ENCODE peak calls at places on chromosomes 4 and X, in six cellular contexts. Z is NCI-H1436, D is choroid plexus epithelial cell, A is neural progenitor cell, W is body of pancreas, U is EH. Q is an unnamed sample.
A peak's percentile ranks its signal among the peaks of the same experiment; 100 is the strongest.

GRCh38 chr4:13844740-13845139 is 217.2 kb upstream of the BOD1L1 start:
- DNase-seq in Z (no peak), D (peak; percentile 43), A (no peak), W (no peak), U (no peak), Q (no peak)

GRCh38 chr4:168488800-168489404 is 8.0 kb upstream of the PALLD start:
- DNase-seq in Z (no peak), D (no peak), A (no peak), W (no peak), U (no peak), Q (no peak)

GRCh38 chr4:7824218-7824617 is 115.4 kb downstream of the AFAP1 start:
- DNase-seq in Z (no peak), D (peak; percentile 83), A (no peak), W (no peak), U (no peak), Q (no peak)

GRCh38 chrX:95893632-95894031 is 791.0 kb upstream of the DIAPH2 start:
- DNase-seq in Z (no peak), D (peak; percentile 63), A (no peak), W (no peak), U (no peak), Q (peak; percentile 52)

GRCh38 chr4:35772291-35772690 is 472.0 kb downstream of the ARAP2 start:
- DNase-seq in Z (no peak), D (no peak), A (no peak), W (no peak), U (no peak), Q (no peak)

GRCh38 chrX:130118941-130119640 is 8.8 kb upstream of the ELF4 start:
- DNase-seq in Z (no peak), D (peak; percentile 59), A (no peak), W (no peak), U (peak; percentile 64), Q (peak; percentile 77)

GRCh38 chrX:13868481-13869040 is 51.7 kb upstream of the GPM6B start:
- DNase-seq in Z (no peak), D (peak; percentile 42), A (no peak), W (no peak), U (peak; percentile 65), Q (peak; percentile 70)

GRCh38 chr4:10115657-10116624 is 658 bp downstream of the WDR1 start:
- DNase-seq in Z (no peak), D (peak; percentile 55), A (peak; percentile 56), W (peak; percentile 56), U (peak; percentile 70), Q (peak; percentile 39)

GRCh38 chrX:38879631-38880220 is 78.5 kb downstream of the MID1IP1 start:
- DNase-seq in Z (peak; percentile 23), D (no peak), A (no peak), W (peak; percentile 68), U (no peak), Q (no peak)

GRCh38 chr4:1048781-1049590 is 37.6 kb downstream of the FGFRL1 start:
- DNase-seq in Z (no peak), D (no peak), A (peak; percentile 1), W (peak; percentile 5), U (no peak), Q (no peak)

GRCh38 chr4:58214376-58214775 is 1104.2 kb upstream of the IGFBP7 start:
- DNase-seq in Z (no peak), D (no peak), A (no peak), W (no peak), U (no peak), Q (no peak)

GRCh38 chr4:79042079-79042674 is 102.9 kb upstream of the PAQR3 start:
- DNase-seq in Z (peak; percentile 46), D (peak; percentile 65), A (peak; percentile 48), W (peak; percentile 9), U (peak; percentile 18), Q (peak; percentile 47)

Q was measured in mesenchymal stem cell.